ENCODE peak calls at places on chromosomes 5 and 9, in six cellular contexts. N is ovary; D is stimulated activated CD8-positive, alpha-beta memory T cell treated with anti-CD3 and anti-CD28 coated beads, Interleukin-4, amount 100 ng/mL, for 4 hours; E is left ventricle myocardium inferior; C is Daoy; H is activated CD8-positive, alpha-beta memory T cell treated with anti-CD3 and anti-CD28 coated beads for 1 hour. J is an unnamed sample.

GRCh38 chr9:14089051-14089798 is 224.7 kb downstream of the NFIB start:
- DNase-seq in N (no peak), D (no peak), E (no peak), C (no peak), H (no peak), J (no peak)

GRCh38 chr9:3863114-3863528 is 337.3 kb upstream of the RFX3 start:
- DNase-seq in N (no peak), D (no peak), E (no peak), C (peak; percentile 94), H (no peak), J (no peak)

GRCh38 chr9:37650873-37651768 is at the start of gene FRMPD1:
- DNase-seq in N (peak; percentile 20), D (no peak), E (peak; percentile 65), C (peak; percentile 71), H (no peak), J (no peak)

GRCh38 chr5:77893225-77893860 is 117.2 kb upstream of the TBCA start:
- DNase-seq in N (no peak), D (no peak), E (no peak), C (peak; percentile 96), H (no peak), J (no peak)

GRCh38 chr9:136318111-136318768 is 9.1 kb upstream of the GPSM1 start:
- DNase-seq in N (no peak), D (no peak), E (no peak), C (no peak), H (no peak), J (no peak)

GRCh38 chr5:71828641-71829040 is 109.6 kb downstream of the CARTPT start:
- DNase-seq in N (no peak), D (no peak), E (no peak), C (no peak), H (no peak), J (no peak)

GRCh38 chr5:93378073-93378472 is 202.9 kb downstream of the NR2F1-AS1 start:
- DNase-seq in N (no peak), D (no peak), E (no peak), C (peak; percentile 75), H (no peak), J (no peak)

GRCh38 chr9:4167040-4167671 is 132.7 kb downstream of the GLIS3 start:
- DNase-seq in N (no peak), D (no peak), E (no peak), C (peak; percentile 28), H (no peak), J (no peak)

GRCh38 chr5:850511-851006 is at the start of gene ZDHHC11:
- DNase-seq in N (no peak), D (no peak), E (peak; percentile 73), C (peak; percentile 67), H (no peak), J (peak; percentile 23)

J was measured in CD14-positive monocyte.